ENCODE peak calls at places on chromosomes 6 and 20, in four cellular contexts. Q is activated T-helper 9 cell treated with anti-CD3 and anti-CD28 coated beads, Interleukin-2, amount 50 U/mL, for 16 hours; U is HCT116; X is stimulated activated CD4-positive, alpha-beta T cell treated with anti-CD3 and anti-CD28 coated beads, Interleukin-15, amount 100 ng/mL, for 24 hours. L is an unnamed sample.

GRCh38 chr20:2804041-2804828 is 3.8 kb upstream of the CPXM1 start:
- DNase-seq in U (no peak), Q (no peak), X (no peak), L (no peak)

GRCh38 chr20:32980131-32980941 is 23.9 kb downstream of the SUN5 start:
- DNase-seq in Q (no peak), U (no peak), X (no peak), L (no peak)

GRCh38 chr6:118644007-118644406 is 7.4 kb downstream of the CEP85L start:
- DNase-seq in Q (no peak), X (no peak), U (no peak), L (no peak)

GRCh38 chr6:150775804-150776203 is 89.7 kb upstream of the MTHFD1L start:
- DNase-seq in Q (no peak), U (no peak), X (no peak), L (no peak)

GRCh38 chr6:6631526-6632276 is 43.2 kb downstream of the LY86 start:
- DNase-seq in U (no peak), Q (no peak), X (no peak), L (no peak)

GRCh38 chr6:135568366-135568765 is 70.8 kb upstream of the AHI1 start:
- DNase-seq in X (peak), Q (no peak), U (no peak), L (no peak)

GRCh38 chr6:43969158-43969981 is 157.9 kb downstream of the MRPL14 start:
- DNase-seq in X (no peak), U (no peak), Q (no peak), L (no peak)

GRCh38 chr6:31397901-31398300 is 5.5 kb upstream of the MICA start:
- DNase-seq in U (no peak), Q (no peak), X (no peak), L (no peak)

GRCh38 chr20:51023617-51024155 is 779 bp upstream of the KCNG1 start:
- DNase-seq in U (no peak), X (no peak), Q (no peak), L (no peak)

GRCh38 chr6:5865492-5866031 is 141.2 kb downstream of the NRN1 start:
- DNase-seq in X (no peak), U (no peak), Q (no peak), L (no peak)

GRCh38 chr6:135105299-135105698 is 50.7 kb upstream of the HBS1L start:
- DNase-seq in X (no peak), Q (no peak), U (no peak), L (no peak)

GRCh38 chr20:37209661-37210314 is 30.4 kb upstream of the MROH8 start:
- DNase-seq in U (no peak), X (no peak), Q (no peak), L (no peak)

L was measured in keratinocyte.